ENCODE peak calls at places on chromosomes 16 and 17, in six cellular contexts. E, N, B, T, F and U are unnamed samples.

GRCh38 chr17:45160505-45161287 is 979 bp upstream of the HEXIM2 start:
- DNase-seq in E (peak), B (peak), T (no peak), F (peak), N (no peak), U (peak)

GRCh38 chr17:48513653-48514482 is 16.9 kb downstream of the HOXB1 start:
- DNase-seq in T (no peak), E (no peak), N (no peak), B (no peak), F (no peak), U (no peak)

GRCh38 chr16:85234310-85235235 is 122.3 kb upstream of the CIBAR2 start:
- DNase-seq in F (peak), E (peak), T (peak), N (no peak), B (peak), U (peak)

GRCh38 chr17:69175812-69176517 is 34.3 kb upstream of the ABCA6 start:
- DNase-seq in N (no peak), B (no peak), F (no peak), E (peak), T (no peak), U (peak)

GRCh38 chr16:14496047-14496770 is 133.9 kb downstream of the PARN start:
- DNase-seq in B (no peak), F (no peak), N (no peak), E (no peak), T (no peak), U (no peak)

GRCh38 chr17:55704412-55704811 is 18.3 kb downstream of the TMEM100 start:
- DNase-seq in N (no peak), F (no peak), E (no peak), B (no peak), T (no peak), U (no peak)

GRCh38 chr17:39069114-39069756 is 82.2 kb downstream of the PLXDC1 start:
- DNase-seq in N (no peak), F (no peak), T (peak), E (peak), B (no peak), U (peak)

GRCh38 chr17:56395787-56396186 is 197.7 kb upstream of the NOG start:
- DNase-seq in F (no peak), B (no peak), N (no peak), T (no peak), E (no peak), U (peak)

GRCh38 chr16:48022496-48022895 is 133.3 kb downstream of the ABCC12 start:
- DNase-seq in N (no peak), E (no peak), F (no peak), B (no peak), T (no peak), U (no peak)

GRCh38 chr16:11257131-11257938 is 1.3 kb upstream of the SOCS1 start:
- DNase-seq in E (peak), T (peak), F (peak), N (no peak), B (peak), U (peak)

GRCh38 chr17:48555183-48555615 is 10.3 kb upstream of the HOXB2 start:
- DNase-seq in F (no peak), N (no peak), B (no peak), E (peak), T (no peak), U (peak)

GRCh38 chr17:17051380-17051779 is 9.1 kb downstream of the MPRIP start:
- DNase-seq in T (no peak), F (no peak), N (no peak), E (no peak), B (no peak), U (no peak)

GRCh38 chr16:51698647-51699046 is 547.6 kb upstream of the SALL1 start:
- DNase-seq in N (no peak), B (no peak), E (no peak), F (no peak), T (no peak), U (no peak)

GRCh38 chr17:14792751-14793150 is 472.4 kb downstream of the PMP22 start:
- DNase-seq in N (no peak), E (no peak), F (peak), B (no peak), T (peak), U (peak)

GRCh38 chr16:84361546-84361945 is 6.8 kb upstream of the ATP2C2 start:
- DNase-seq in T (no peak), F (no peak), E (no peak), N (no peak), B (no peak), U (no peak)

GRCh38 chr17:21039839-21040575 is 2.8 kb downstream of the USP22 start:
- DNase-seq in T (no peak), F (peak), E (peak), N (no peak), B (peak), U (peak)

GRCh38 chr17:8126306-8127066 is 2.6 kb upstream of the HES7 start:
- DNase-seq in N (no peak), B (peak), F (peak), E (peak), T (no peak), U (peak)

GRCh38 chr16:75250809-75251279 is 580 bp downstream of the BCAR1 start:
- DNase-seq in E (no peak), B (peak), N (no peak), F (peak), T (no peak), U (peak)

GRCh38 chr17:8693328-8693727 is 51.3 kb downstream of the CCDC42 start:
- DNase-seq in E (no peak), F (no peak), N (no peak), B (no peak), T (no peak), U (no peak)

GRCh38 chr17:2815781-2816185 is 19.5 kb downstream of the RAP1GAP2 start:
- DNase-seq in B (no peak), T (no peak), N (no peak), F (no peak), E (no peak), U (peak)

GRCh38 chr17:55332296-55333041 is 67.7 kb downstream of the HLF start:
- DNase-seq in N (no peak), T (no peak), E (no peak), F (peak), B (no peak), U (peak)

GRCh38 chr16:81632392-81633146 is 146.5 kb upstream of the PLCG2 start:
- DNase-seq in E (peak), T (peak), N (peak), F (peak), B (peak), U (peak)

GRCh38 chr16:20316715-20317114 is 10.6 kb downstream of the GP2 start:
- DNase-seq in E (no peak), F (no peak), B (no peak), N (no peak), T (no peak), U (no peak)

GRCh38 chr17:29588561-29589411 is 662 bp downstream of the GIT1 start:
- DNase-seq in B (peak), E (no peak), N (no peak), T (no peak), F (peak), U (peak)

GRCh38 chr16:69831212-69832123 is 69.3 kb downstream of the WWP2 start:
- DNase-seq in T (no peak), B (no peak), F (no peak), N (no peak), E (no peak), U (peak)

GRCh38 chr17:15456972-15457722 is 10.3 kb downstream of the CDRT4 start:
- DNase-seq in T (peak), F (no peak), E (peak), N (no peak), B (no peak), U (peak)

GRCh38 chr17:71208111-71208704 is 912.6 kb upstream of the SOX9 start:
- DNase-seq in B (no peak), E (no peak), F (no peak), N (no peak), T (no peak), U (peak)

GRCh38 chr17:28404461-28404811 is 1.6 kb downstream of the SLC46A1 start:
- DNase-seq in B (no peak), E (no peak), T (no peak), F (no peak), N (no peak), U (no peak)

GRCh38 chr17:73342549-73343167 is 30.9 kb upstream of the CDC42EP4 start:
- DNase-seq in T (no peak), E (peak), B (no peak), F (no peak), N (no peak), U (no peak)